ENCODE peak calls at places on chromosomes 6 and 20, in ten cellular contexts. R is SK-N-MC; W is HT-29; A is memory B cell; H is T-helper 9 cell; E is stimulated activated CD4-positive, alpha-beta T cell treated with anti-CD3 and anti-CD28 coated beads, Interleukin-4, amount 100 ng/mL, for 48 hours; Q is stimulated activated naive CD4-positive, alpha-beta T cell; Y is endothelial cell; Z is stimulated activated CD8-positive, alpha-beta memory T cell treated with anti-CD3 and anti-CD28 coated beads, Interleukin-4, amount 100 ng/mL, for 1 hour; B is HTR-8/SVneo. J is an unnamed sample.
A peak's percentile ranks its signal among the peaks of the same experiment; 100 is the strongest.

GRCh38 chr6:89670935-89671565 is 32.5 kb upstream of the LYRM2 start:
- DNase-seq in Z (no peak), H (no peak), W (no peak), Y (no peak), Q (no peak), A (no peak), B (no peak), E (no peak), R (no peak), J (no peak)

GRCh38 chr6:9830808-9831207 is 584.1 kb downstream of the TFAP2A start:
- DNase-seq in H (no peak), B (no peak), E (no peak), Y (no peak), Q (no peak), W (no peak), Z (no peak), A (no peak), R (no peak), J (no peak)

GRCh38 chr20:13232999-13233398 is 11.9 kb downstream of the ISM1 start:
- DNase-seq in E (no peak), Q (no peak), A (no peak), B (no peak), Y (no peak), W (no peak), H (no peak), R (no peak), Z (no peak), J (no peak)

GRCh38 chr6:105867280-105867679 is 218.9 kb upstream of the PRDM1 start:
- DNase-seq in E (no peak), W (no peak), B (no peak), Q (no peak), R (no peak), H (no peak), A (no peak), Y (no peak), Z (no peak), J (no peak)

GRCh38 chr6:11333292-11333849 is 100.9 kb upstream of the NEDD9 start:
- DNase-seq in H (no peak), E (no peak), W (no peak), R (no peak), Y (no peak), Z (no peak), Q (no peak), A (no peak), B (no peak), J (no peak)

GRCh38 chr6:105779113-105779512 is 307.0 kb upstream of the PRDM1 start:
- DNase-seq in A (no peak), R (no peak), Z (no peak), B (no peak), W (no peak), H (no peak), Q (no peak), E (no peak), Y (no peak), J (no peak)

GRCh38 chr6:111027219-111027618 is 45.4 kb downstream of the RPF2 start:
- DNase-seq in Z (no peak), E (no peak), A (no peak), Y (no peak), W (no peak), H (no peak), B (no peak), Q (no peak), R (no peak), J (no peak)

GRCh38 chr6:75266716-75267291 is 17.8 kb downstream of the TMEM30A start:
- DNase-seq in B (no peak), A (no peak), W (peak; percentile 62), Q (no peak), R (peak; percentile 40), Z (no peak), Y (no peak), E (no peak), H (no peak), J (peak; percentile 29)

GRCh38 chr6:68876792-68877493 is 241.9 kb downstream of the ADGRB3 start:
- DNase-seq in Y (no peak), H (no peak), W (peak; percentile 29), E (no peak), A (no peak), B (peak; percentile 5), Q (no peak), R (no peak), Z (no peak), J (no peak)

GRCh38 chr20:6632187-6632586 is 135.3 kb upstream of the BMP2 start:
- DNase-seq in Q (no peak), Z (no peak), R (peak; percentile 89), H (no peak), B (no peak), Y (no peak), E (no peak), W (no peak), A (no peak), J (no peak)

GRCh38 chr20:48066256-48066655 is 281.0 kb upstream of the SULF2 start:
- DNase-seq in E (no peak), Z (no peak), W (no peak), Q (no peak), A (no peak), R (no peak), B (no peak), H (no peak), Y (no peak), J (no peak)

GRCh38 chr20:61328906-61329558 is 77.0 kb downstream of the CDH4 start:
- DNase-seq in B (no peak), R (no peak), A (no peak), H (no peak), W (no peak), E (no peak), Z (no peak), Q (no peak), Y (no peak), J (no peak)

GRCh38 chr6:5365430-5366195 is 104.3 kb downstream of the FARS2 start:
- DNase-seq in A (no peak), Q (no peak), W (no peak), Y (no peak), H (no peak), Z (no peak), E (no peak), R (no peak), B (no peak), J (no peak)

GRCh38 chr6:39361657-39362486 is 39.4 kb upstream of the KCNK16 start:
- DNase-seq in A (peak; percentile 59), R (no peak), Y (peak; percentile 76), Q (no peak), B (peak; percentile 69), H (peak; percentile 9), Z (no peak), W (peak; percentile 72), E (peak; percentile 31), J (peak; percentile 43)

GRCh38 chr6:37209461-37210205 is 39.7 kb downstream of the PIM1 start:
- DNase-seq in H (peak; percentile 38), E (peak; percentile 32), B (no peak), A (no peak), W (no peak), Y (no peak), Q (peak; percentile 26), Z (no peak), R (no peak), J (no peak)

GRCh38 chr6:140980265-140980887 is 1152.3 kb upstream of the GJE1 start:
- DNase-seq in Y (no peak), Q (no peak), R (no peak), B (no peak), W (no peak), H (no peak), Z (no peak), A (no peak), E (no peak), J (no peak)

GRCh38 chr6:148681666-148682065 is 65.2 kb upstream of the UST start:
- DNase-seq in Z (no peak), A (no peak), Q (no peak), H (no peak), Y (no peak), R (no peak), B (no peak), E (no peak), W (no peak), J (no peak)

GRCh38 chr6:108497883-108498282 is 62.8 kb upstream of the FOXO3 start:
- DNase-seq in A (peak; percentile 18), Q (no peak), B (peak; percentile 6), E (peak; percentile 3), Y (peak; percentile 61), Z (no peak), W (peak; percentile 52), R (no peak), H (no peak), J (no peak)

GRCh38 chr20:35934050-35934449 is 20.3 kb downstream of the SCAND1 start:
- DNase-seq in Y (no peak), R (no peak), Q (no peak), B (no peak), E (no peak), Z (no peak), A (no peak), H (no peak), W (no peak), J (no peak)

GRCh38 chr20:59258103-59258705 is 42.2 kb upstream of the EDN3 start:
- DNase-seq in B (no peak), W (no peak), Z (no peak), H (no peak), A (no peak), Q (no peak), E (no peak), R (peak; percentile 14), Y (no peak), J (no peak)

GRCh38 chr6:37027036-37027720 is 21.7 kb downstream of the FGD2 start:
- DNase-seq in A (no peak), E (no peak), R (no peak), B (no peak), Z (no peak), H (no peak), W (no peak), Y (no peak), Q (no peak), J (no peak)

J was measured in naive B cell.